ENCODE peak calls at places on chromosomes 2 and 18, in five cellular contexts. M is memory B cell, C is HFF-Myc, V is activated T-helper 1 cell treated with Interleukin-2 at 50 U/mL for 16 hours, S is BE2C. E is an unnamed sample.

GRCh38 chr18:70384181-70384790 is 95.4 kb downstream of the SOCS6 start:
- DNase-seq in M (no peak), V (no peak), C (peak), S (no peak), E (no peak)

GRCh38 chr18:48932822-48933510 is 17.8 kb downstream of the SMAD7 start:
- DNase-seq in M (no peak), V (no peak), S (peak), C (no peak), E (no peak)

GRCh38 chr2:8606649-8607550 is 75.0 kb upstream of the ID2 start:
- DNase-seq in V (no peak), M (no peak), C (no peak), S (no peak), E (no peak)

GRCh38 chr18:31190919-31191318 is 28.3 kb upstream of the DSC1 start:
- DNase-seq in C (no peak), S (no peak), M (no peak), V (no peak), E (no peak)

GRCh38 chr2:161857936-161858335 is 216.1 kb downstream of the DPP4 start:
- DNase-seq in S (no peak), V (no peak), M (no peak), C (no peak), E (no peak)

GRCh38 chr2:134924912-134925311 is 6.3 kb downstream of the CCNT2 start:
- DNase-seq in S (no peak), V (no peak), C (no peak), M (no peak), E (no peak)

GRCh38 chr2:237471457-237472186 is 15.4 kb upstream of the MLPH start:
- DNase-seq in M (no peak), V (no peak), S (peak), C (no peak), E (no peak)

GRCh38 chr2:61759718-61760117 is 94.1 kb downstream of the FAM161A start:
- DNase-seq in M (no peak), C (no peak), S (no peak), V (no peak), E (no peak)

GRCh38 chr2:168751104-168751768 is 51.2 kb upstream of the NOSTRIN start:
- DNase-seq in C (no peak), M (no peak), V (no peak), S (no peak), E (no peak)

GRCh38 chr2:228681426-228681825 is 499.9 kb upstream of the SPHKAP start:
- DNase-seq in S (no peak), C (peak), V (no peak), M (no peak), E (peak)

GRCh38 chr2:31812051-31812798 is 198.6 kb downstream of the MEMO1 start:
- DNase-seq in M (no peak), S (no peak), C (no peak), V (no peak), E (no peak)